ENCODE peak calls at places on chromosome 14, in nine cellular contexts. M is bronchial epithelial cell; L is SK-N-SH; Z is activated naive CD4-positive, alpha-beta T cell treated with Interleukin-2 at 50 U/mL for 16 hours; W is T-helper 2 cell treated with Interferon-gamma antibody and Interleukin-4, amounts not matched to agents 5 μg/mL and 100 μg/mL, for 36 hours; Y is cardiac muscle cell; B is AG10803; A is right atrium auricular region; U is thoracic aorta. D is an unnamed sample.

GRCh38 chr14:60945984-60946383 is 34.9 kb downstream of the TRMT5 start:
- DNase-seq in M (no peak), L (no peak), Z (no peak), W (no peak), Y (no peak), B (no peak), A (no peak), U (no peak), D (no peak)

GRCh38 chr14:93889739-93890138 is 37.4 kb upstream of the FAM181A start:
- DNase-seq in M (no peak), L (no peak), Z (no peak), W (no peak), Y (no peak), B (no peak), A (no peak), U (no peak), D (no peak)

GRCh38 chr14:75879031-75879430 is 102.8 kb downstream of the TGFB3 start:
- DNase-seq in M (peak; percentile 96), L (no peak), Z (no peak), W (no peak), Y (no peak), B (peak; percentile 85), A (no peak), U (no peak), D (peak; percentile 88)

GRCh38 chr14:96253140-96253539 is 2.9 kb upstream of the BDKRB1 start:
- DNase-seq in M (peak; percentile 78), L (no peak), Z (no peak), W (no peak), Y (no peak), B (peak; percentile 93), A (no peak), U (no peak), D (peak; percentile 47)

GRCh38 chr14:56124296-56124695 is 6.1 kb downstream of the PELI2 start:
- DNase-seq in M (no peak), L (no peak), Z (no peak), W (no peak), Y (no peak), B (peak; percentile 51), A (no peak), U (no peak), D (no peak)

GRCh38 chr14:56065621-56066295 is 52.5 kb upstream of the PELI2 start:
- DNase-seq in M (peak; percentile 82), L (no peak), Z (no peak), W (no peak), Y (no peak), B (no peak), A (no peak), U (no peak), D (no peak)

GRCh38 chr14:51318777-51319176 is 78.7 kb downstream of the TMX1 start:
- DNase-seq in M (no peak), L (no peak), Z (no peak), W (no peak), Y (no peak), B (peak; percentile 37), A (no peak), U (no peak), D (no peak)

GRCh38 chr14:74891870-74892269 is 10.2 kb downstream of the DLST start:
- DNase-seq in M (peak; percentile 46), L (no peak), Z (no peak), W (no peak), Y (no peak), B (no peak), A (no peak), U (no peak), D (no peak)

GRCh38 chr14:85531594-85532391 is 1.8 kb downstream of the FLRT2 start:
- DNase-seq in M (peak; percentile 74), L (peak; percentile 21), Z (no peak), W (no peak), Y (peak; percentile 53), B (peak; percentile 88), A (peak; percentile 87), U (no peak), D (peak; percentile 87)

GRCh38 chr14:37585971-37586759 is 8.9 kb downstream of the FOXA1 start:
- DNase-seq in M (peak; percentile 58), L (no peak), Z (no peak), W (no peak), Y (no peak), B (no peak), A (no peak), U (no peak), D (no peak)

GRCh38 chr14:75181426-75182062 is 5.1 kb upstream of the TMED10 start:
- DNase-seq in M (no peak), L (no peak), Z (no peak), W (no peak), Y (no peak), B (no peak), A (no peak), U (no peak), D (no peak)

GRCh38 chr14:60488175-60488574 is 2.3 kb upstream of the C14orf39 start:
- DNase-seq in M (peak; percentile 18), L (peak; percentile 35), Z (no peak), W (no peak), Y (no peak), B (no peak), A (no peak), U (no peak), D (no peak)

GRCh38 chr14:86321151-86321550 is 791.2 kb downstream of the FLRT2 start:
- DNase-seq in M (no peak), L (no peak), Z (no peak), W (no peak), Y (no peak), B (no peak), A (no peak), U (no peak), D (no peak)

GRCh38 chr14:59585891-59586554 is 9.4 kb upstream of the CCDC175 start:
- DNase-seq in M (peak; percentile 55), L (no peak), Z (no peak), W (no peak), Y (no peak), B (peak; percentile 5), A (no peak), U (no peak), D (no peak)

GRCh38 chr14:105899657-105900397 is 373.4 kb downstream of the TMEM121 start:
- DNase-seq in M (no peak), L (no peak), Z (no peak), W (no peak), Y (no peak), B (no peak), A (no peak), U (no peak), D (no peak)

GRCh38 chr14:95526483-95527391 is 8.1 kb upstream of the GLRX5 start:
- DNase-seq in M (no peak), L (no peak), Z (no peak), W (no peak), Y (no peak), B (no peak), A (peak; percentile 60), U (no peak), D (no peak)

GRCh38 chr14:102445066-102445465 is 64.5 kb downstream of the ANKRD9 start:
- DNase-seq in M (no peak), L (no peak), Z (no peak), W (no peak), Y (no peak), B (no peak), A (no peak), U (no peak), D (no peak)

GRCh38 chr14:105495101-105495989 is 4.3 kb downstream of the TEDC1 start:
- DNase-seq in M (no peak), L (no peak), Z (no peak), W (no peak), Y (no peak), B (no peak), A (no peak), U (no peak), D (no peak)

GRCh38 chr14:77985235-77985634 is 184.9 kb upstream of the NRXN3 start:
- DNase-seq in M (peak; percentile 22), L (no peak), Z (no peak), W (no peak), Y (no peak), B (no peak), A (no peak), U (no peak), D (no peak)

GRCh38 chr14:64708148-64709004 is 4.2 kb downstream of the PLEKHG3 start:
- DNase-seq in M (peak; percentile 90), L (no peak), Z (peak; percentile 33), W (no peak), Y (peak; percentile 67), B (no peak), A (no peak), U (no peak), D (peak; percentile 80)

GRCh38 chr14:85414142-85414541 is 115.8 kb upstream of the FLRT2 start:
- DNase-seq in M (peak; percentile 17), L (no peak), Z (no peak), W (no peak), Y (no peak), B (peak; percentile 12), A (no peak), U (no peak), D (peak; percentile 64)

GRCh38 chr14:74886001-74886400 is 4.3 kb downstream of the DLST start:
- DNase-seq in M (peak; percentile 40), L (no peak), Z (no peak), W (no peak), Y (no peak), B (peak; percentile 99), A (no peak), U (no peak), D (peak; percentile 84)

GRCh38 chr14:88630565-88630964 is 67.7 kb downstream of the ZC3H14 start:
- DNase-seq in M (peak; percentile 43), L (no peak), Z (no peak), W (no peak), Y (no peak), B (peak; percentile 11), A (no peak), U (no peak), D (peak; percentile 43)

GRCh38 chr14:106218189-106218588 is 691.8 kb downstream of the TMEM121 start:
- DNase-seq in M (no peak), L (no peak), Z (no peak), W (no peak), Y (no peak), B (no peak), A (no peak), U (no peak), D (no peak)

GRCh38 chr14:89270439-89271227 is 146.4 kb downstream of the FOXN3 start:
- DNase-seq in M (peak; percentile 63), L (no peak), Z (no peak), W (no peak), Y (no peak), B (no peak), A (no peak), U (no peak), D (peak; percentile 64)

GRCh38 chr14:50795127-50795526 is 35.8 kb downstream of the NIN start:
- DNase-seq in M (no peak), L (no peak), Z (no peak), W (no peak), Y (no peak), B (no peak), A (no peak), U (no peak), D (no peak)

GRCh38 chr14:69581316-69581935 is 6.8 kb upstream of the CCDC177 start:
- DNase-seq in M (no peak), L (no peak), Z (no peak), W (no peak), Y (no peak), B (no peak), A (no peak), U (no peak), D (no peak)

D was measured in foreskin keratinocyte.